ENCODE peak calls at places on chromosomes 7 and 10, in five cellular contexts. H, O, B, W and A are unnamed samples.

GRCh38 chr10:33381897-33382578 is 47.6 kb upstream of the NRP1 start:
- DNase-seq in H (peak; percentile 36), B (peak; percentile 96), W (no peak), O (no peak), A (no peak)

GRCh38 chr10:117781216-117781836 is 238.8 kb downstream of the EMX2 start:
- DNase-seq in H (no peak), O (no peak), W (no peak), B (no peak), A (no peak)

GRCh38 chr7:73865738-73866445 is 4.9 kb downstream of the TMEM270 start:
- DNase-seq in W (no peak), H (peak; percentile 73), O (peak; percentile 65), B (peak; percentile 81), A (peak; percentile 46)

GRCh38 chr7:135777626-135778398 is 29.2 kb upstream of the FAM180A start:
- DNase-seq in W (no peak), B (no peak), H (no peak), O (no peak), A (no peak)

GRCh38 chr7:56009695-56010094 is 41.5 kb downstream of the PSPH start:
- DNase-seq in B (no peak), W (no peak), H (no peak), O (no peak), A (peak; percentile 63)

GRCh38 chr10:103881420-103882284 is 26.3 kb upstream of the SH3PXD2A start:
- DNase-seq in H (no peak), B (no peak), O (no peak), W (no peak), A (no peak)

GRCh38 chr7:106613861-106614560 is 46.9 kb downstream of the CCDC71L start:
- DNase-seq in B (peak; percentile 81), O (no peak), W (no peak), H (no peak), A (no peak)

GRCh38 chr7:116271980-116272886 is 61.9 kb downstream of the TES start:
- DNase-seq in H (peak; percentile 69), B (peak; percentile 97), W (peak; percentile 26), O (no peak), A (peak; percentile 81)

GRCh38 chr10:28592953-28593352 is 60.0 kb downstream of the WAC start:
- DNase-seq in O (no peak), W (no peak), H (peak; percentile 26), B (peak; percentile 73), A (no peak)

GRCh38 chr10:58765905-58766304 is 253.2 kb downstream of the BICC1 start:
- DNase-seq in W (no peak), H (no peak), B (peak; percentile 39), O (no peak), A (no peak)

GRCh38 chr7:135822396-135822795 is 73.8 kb upstream of the FAM180A start:
- DNase-seq in B (no peak), H (no peak), O (no peak), W (no peak), A (no peak)

GRCh38 chr10:133457100-133457841 is 3.5 kb downstream of the SCART1 start:
- DNase-seq in B (no peak), W (no peak), O (no peak), H (no peak), A (no peak)

GRCh38 chr10:90112681-90113080 is 411.3 kb downstream of the KIF20B start:
- DNase-seq in O (no peak), W (no peak), B (peak; percentile 83), H (no peak), A (no peak)

GRCh38 chr7:147022056-147022455 is 905.5 kb downstream of the CNTNAP2 start:
- DNase-seq in H (no peak), W (no peak), B (no peak), O (no peak), A (no peak)

GRCh38 chr7:135959655-135960363 is 17.4 kb downstream of the MTPN start:
- DNase-seq in B (no peak), W (no peak), O (no peak), H (no peak), A (no peak)

GRCh38 chr7:107911981-107912380 is 21.0 kb downstream of the DLD start:
- DNase-seq in O (no peak), H (no peak), B (no peak), W (no peak), A (no peak)

GRCh38 chr10:122646511-122647382 is 52.9 kb downstream of the C10orf120 start:
- DNase-seq in W (no peak), B (no peak), O (no peak), H (no peak), A (no peak)

GRCh38 chr10:9645404-9645803 is 1372.3 kb upstream of the CELF2 start:
- DNase-seq in O (no peak), H (no peak), B (no peak), W (no peak), A (no peak)
- TF ChIP-seq CTCF in O (no peak), H (no peak), B (no peak), W (no peak), A (no peak)

DNA sequence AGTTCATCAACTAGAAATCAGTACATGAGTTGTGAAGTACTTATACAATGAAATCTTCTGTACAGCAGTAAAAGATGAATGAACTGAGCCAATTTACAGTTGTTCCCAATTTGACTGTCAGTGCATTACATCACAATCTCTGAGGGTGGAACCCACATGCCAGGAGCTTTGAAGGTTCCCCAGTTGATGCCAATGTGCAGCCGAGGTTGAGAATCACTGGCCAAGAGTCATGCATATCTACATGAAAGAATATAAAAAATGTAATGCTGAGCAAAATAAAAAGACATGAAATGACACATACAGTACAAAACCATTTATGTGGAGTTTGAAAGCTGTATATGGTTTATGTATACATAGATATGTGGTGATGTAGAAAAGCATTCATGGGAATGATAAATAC is 22.1 kb upstream of the CCNJ start:
- DNase-seq in W (no peak), B (no peak), O (no peak), H (no peak), A (no peak)
- TF ChIP-seq CTCF in W (no peak), B (no peak), O (no peak), H (no peak), A (no peak)

GRCh38 chr7:47254081-47255006 is 327.6 kb downstream of the TNS3 start:
- DNase-seq in H (peak; percentile 88), O (peak; percentile 88), B (peak; percentile 38), W (peak; percentile 86), A (peak; percentile 88)
- TF ChIP-seq CTCF in H (peak; percentile 75), O (peak; percentile 98), B (peak; percentile 53), W (peak; percentile 97), A (peak; percentile 97)

GRCh38 chr7:80921130-80921529 is 2.3 kb upstream of the SEMA3C start:
- DNase-seq in H (no peak), W (no peak), B (peak; percentile 74), O (no peak), A (no peak)

GRCh38 chr7:80916770-80917681 is 1.8 kb downstream of the SEMA3C start:
- DNase-seq in H (peak; percentile 28), B (peak; percentile 83), W (no peak), O (no peak), A (no peak)

GRCh38 chr7:80922254-80923049 is 3.6 kb upstream of the SEMA3C start:
- DNase-seq in H (peak; percentile 29), W (no peak), B (no peak), O (no peak), A (no peak)

GRCh38 chr7:80918406-80918805 is 445 bp downstream of the SEMA3C start:
- DNase-seq in B (no peak), H (peak; percentile 33), O (no peak), W (no peak), A (peak; percentile 14)

DNA sequence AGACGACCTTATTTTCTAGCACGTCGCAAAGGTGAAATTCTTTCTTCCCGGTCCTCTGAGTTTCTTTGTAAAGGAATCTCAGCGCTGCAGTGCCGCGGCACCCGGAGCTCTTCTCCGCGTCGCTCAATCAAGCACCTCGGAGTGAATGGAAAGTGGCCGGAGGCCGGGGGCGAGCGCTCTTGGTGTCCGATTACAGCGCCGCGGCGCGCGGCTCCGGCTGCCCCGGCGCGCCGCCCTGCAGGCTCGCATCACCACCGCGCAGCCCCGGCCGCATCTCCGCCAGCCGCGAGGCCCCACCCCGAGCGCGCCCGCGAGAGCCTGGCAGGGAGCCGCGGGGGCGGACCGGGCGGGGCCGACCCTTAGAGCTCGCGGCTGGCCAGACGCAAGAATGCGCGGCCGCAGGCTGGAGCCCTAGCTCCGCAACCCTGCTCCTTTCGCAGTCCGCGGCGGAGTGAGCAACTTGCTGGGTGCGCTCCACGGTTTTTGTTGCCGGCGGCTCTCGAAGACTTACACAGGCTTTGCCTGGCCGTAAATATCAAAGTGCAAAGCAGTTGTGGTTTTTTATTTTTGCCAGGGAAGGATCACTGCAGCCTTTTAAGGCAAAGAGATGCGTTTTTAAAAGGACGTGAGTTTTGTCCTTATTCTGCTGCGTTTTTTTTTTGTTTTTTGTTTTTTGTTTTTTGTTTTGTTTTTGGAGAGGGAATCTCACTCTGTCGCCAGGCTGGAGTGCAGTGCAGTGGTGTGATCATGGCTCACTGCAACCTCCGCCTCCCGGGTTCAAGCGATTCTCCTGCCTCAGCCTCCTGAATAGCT is at the start of gene SEMA3C:
- DNase-seq in B (peak; percentile 96), W (peak; percentile 92), H (peak; percentile 96), O (peak; percentile 91), A (peak; percentile 89)
- TF ChIP-seq CTCF in B (peak; percentile 9), W (no peak), H (peak; percentile 8), O (no peak), A (peak; percentile 7)

DNA sequence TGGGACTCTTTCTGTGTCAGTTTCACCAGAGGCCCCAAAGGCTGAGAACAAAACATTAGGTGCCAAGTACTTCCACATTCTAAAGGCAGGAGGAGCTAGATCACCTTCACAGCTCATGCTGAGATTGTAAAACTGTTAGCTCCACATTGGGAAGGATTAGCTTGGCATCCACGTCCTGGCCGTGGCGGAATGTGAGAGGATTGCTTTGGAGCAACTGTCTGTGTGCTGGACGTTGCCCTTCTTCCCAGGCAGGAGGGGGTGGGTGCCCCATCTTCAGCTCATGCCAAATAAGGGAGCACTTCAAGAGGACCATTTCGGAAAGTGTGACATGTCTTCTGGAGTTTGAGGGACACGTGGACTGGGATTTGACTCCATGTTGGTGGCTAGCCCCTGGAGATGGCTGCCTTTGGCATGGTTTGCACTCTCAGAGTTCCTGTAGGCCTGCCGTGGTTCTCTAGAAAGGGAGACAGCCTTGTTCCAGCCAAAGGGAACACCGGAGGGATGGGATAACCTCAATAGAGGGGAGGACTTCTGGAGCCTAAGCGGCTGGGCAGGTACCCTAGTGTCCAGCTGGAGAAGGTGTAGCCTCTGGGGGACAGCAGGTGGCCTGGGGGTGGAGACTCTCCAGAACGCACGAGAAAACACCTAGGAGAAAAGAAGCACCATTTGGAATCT is 19.9 kb upstream of the FMC1 start:
- DNase-seq in B (peak; percentile 34), H (peak; percentile 43), O (no peak), W (no peak), A (no peak)
- TF ChIP-seq CTCF in B (peak; percentile 44), H (peak; percentile 38), O (no peak), W (no peak), A (no peak)